ENCODE peak calls at places on chromosomes 11 and 22, in eight cellular contexts. C is brain microvascular endothelial cell; J is LoVo; D is naive thymus-derived CD4-positive, alpha-beta T cell; I is GM12878; W is left cardiac atrium; K is head of caudate nucleus; R is M059J. P is an unnamed sample.

GRCh38 chr22:23862103-23862502 is 4.4 kb downstream of the SLC2A11 start:
- DNase-seq in C (peak), J (peak), D (no peak), I (no peak), W (no peak), K (no peak), R (peak), P (no peak)

GRCh38 chr11:65452806-65453490 is 30.4 kb downstream of the NEAT1 start:
- DNase-seq in C (peak), J (no peak), D (no peak), I (no peak), W (peak), K (no peak), R (peak), P (no peak)

GRCh38 chr11:61332266-61332822 is 561 bp downstream of the DDB1 start:
- DNase-seq in C (peak), J (no peak), D (no peak), I (no peak), W (no peak), K (no peak), R (peak), P (no peak)

GRCh38 chr11:100789500-100789899 is 102.4 kb downstream of the ARHGAP42 start:
- DNase-seq in C (no peak), J (no peak), D (no peak), I (no peak), W (peak), K (no peak), R (no peak), P (no peak)

GRCh38 chr11:112579282-112579681 is 318.6 kb upstream of the PLET1 start:
- DNase-seq in C (no peak), J (no peak), D (no peak), I (no peak), W (no peak), K (no peak), R (peak), P (no peak)

GRCh38 chr11:2884424-2884815 is 1.2 kb downstream of the CDKN1C start:
- DNase-seq in C (no peak), J (peak), D (no peak), I (no peak), W (peak), K (peak), R (no peak), P (no peak)

GRCh38 chr11:79461144-79461543 is 20.3 kb upstream of the TENM4 start:
- DNase-seq in C (no peak), J (peak), D (no peak), I (no peak), W (no peak), K (no peak), R (peak), P (no peak)

GRCh38 chr11:22340803-22341581 is 2.8 kb downstream of the SLC17A6 start:
- DNase-seq in C (no peak), J (no peak), D (no peak), I (no peak), W (no peak), K (no peak), R (no peak), P (no peak)

GRCh38 chr11:15327786-15328231 is 213.1 kb downstream of the INSC start:
- DNase-seq in C (peak), J (no peak), D (no peak), I (no peak), W (peak), K (peak), R (peak), P (no peak)

GRCh38 chr11:9016916-9017642 is 13.3 kb upstream of the NRIP3 start:
- DNase-seq in C (no peak), J (no peak), D (no peak), I (no peak), W (no peak), K (no peak), R (peak), P (no peak)

GRCh38 chr22:23381661-23382427 is 198.2 kb downstream of the IGLL1 start:
- DNase-seq in C (no peak), J (no peak), D (no peak), I (no peak), W (no peak), K (no peak), R (no peak), P (no peak)

GRCh38 chr22:44031111-44031963 is 7.2 kb downstream of the PARVB start:
- DNase-seq in C (no peak), J (no peak), D (no peak), I (no peak), W (no peak), K (no peak), R (no peak), P (no peak)

GRCh38 chr11:78564037-78564888 is 10.4 kb downstream of the NARS2 start:
- DNase-seq in C (peak), J (peak), D (peak), I (peak), W (no peak), K (no peak), R (peak), P (no peak)

GRCh38 chr11:72081856-72082255 is 1.2 kb downstream of the LRRC51 start:
- DNase-seq in C (no peak), J (no peak), D (no peak), I (no peak), W (no peak), K (no peak), R (no peak), P (no peak)

GRCh38 chr11:3860360-3860759 is 4.9 kb downstream of the STIM1 start:
- DNase-seq in C (no peak), J (no peak), D (no peak), I (no peak), W (no peak), K (no peak), R (no peak), P (no peak)

GRCh38 chr22:32080904-32081303 is 37.8 kb downstream of the SLC5A1 start:
- DNase-seq in C (peak), J (peak), D (peak), I (peak), W (no peak), K (no peak), R (peak), P (peak)

GRCh38 chr11:78823588-78823987 is 248.9 kb upstream of the NARS2 start:
- DNase-seq in C (no peak), J (no peak), D (no peak), I (no peak), W (no peak), K (no peak), R (no peak), P (no peak)

GRCh38 chr11:8291421-8292350 is 28.0 kb upstream of the LMO1 start:
- DNase-seq in C (no peak), J (no peak), D (no peak), I (no peak), W (no peak), K (no peak), R (no peak), P (no peak)

GRCh38 chr11:65559951-65560537 is 1.9 kb upstream of the LTBP3 start:
- DNase-seq in C (peak), J (peak), D (no peak), I (no peak), W (no peak), K (no peak), R (peak), P (no peak)

GRCh38 chr22:49734390-49734789 is 93.3 kb downstream of the BRD1 start:
- DNase-seq in C (no peak), J (no peak), D (no peak), I (no peak), W (no peak), K (no peak), R (no peak), P (no peak)

GRCh38 chr11:73931039-73931645 is 19.7 kb upstream of the DNAJB13 start:
- DNase-seq in C (peak), J (peak), D (peak), I (no peak), W (no peak), K (peak), R (peak), P (no peak)

GRCh38 chr11:8789864-8790263 is 107.3 kb downstream of the RPL27A start:
- DNase-seq in C (no peak), J (no peak), D (no peak), I (no peak), W (no peak), K (no peak), R (no peak), P (no peak)

GRCh38 chr11:17813391-17814059 is 78.9 kb downstream of the KCNC1 start:
- DNase-seq in C (no peak), J (no peak), D (no peak), I (no peak), W (no peak), K (no peak), R (peak), P (no peak)

GRCh38 chr11:75028321-75029097 is 39.8 kb downstream of the NEU3 start:
- DNase-seq in C (no peak), J (no peak), D (no peak), I (no peak), W (no peak), K (no peak), R (no peak), P (no peak)

GRCh38 chr11:69202511-69203221 is 46.9 kb downstream of the SMIM38 start:
- DNase-seq in C (no peak), J (no peak), D (no peak), I (no peak), W (no peak), K (no peak), R (no peak), P (no peak)

GRCh38 chr11:117820071-117820470 is 4.5 kb downstream of the FXYD2 start:
- DNase-seq in C (no peak), J (no peak), D (no peak), I (no peak), W (no peak), K (no peak), R (no peak), P (no peak)

P was measured in stimulated activated naive CD4-positive, alpha-beta T cell.